ENCODE peak calls at places on chromosomes 4 and X, in eight cellular contexts. One of them, this sample, is unnamed.

GRCh38 chr4:1133033-1133432 is 19.7 kb upstream of the RNF212 start:
- DNase-seq in BE2C: no peak
- DNase-seq in neural progenitor cell: no peak
- DNase-seq in breast epithelium: no peak
- DNase-seq in AG04449: no peak
- DNase-seq in astrocyte: no peak
- DNase-seq in vagina: no peak
- DNase-seq in omental fat pad: no peak
- DNase-seq in this sample: no peak

GRCh38 chr4:5969777-5970176 is 48.5 kb downstream of the C4orf50 start:
- DNase-seq in omental fat pad: no peak
- DNase-seq in neural progenitor cell: no peak
- DNase-seq in AG04449: no peak
- DNase-seq in vagina: no peak
- DNase-seq in BE2C: no peak
- DNase-seq in breast epithelium: peak
- DNase-seq in astrocyte: no peak
- DNase-seq in this sample: no peak

GRCh38 chrX:129522184-129523059 is 868 bp downstream of the SMARCA1 start:
- DNase-seq in vagina: no peak
- DNase-seq in AG04449: no peak
- DNase-seq in astrocyte: peak
- DNase-seq in neural progenitor cell: peak
- DNase-seq in BE2C: peak
- DNase-seq in breast epithelium: peak
- DNase-seq in omental fat pad: no peak
- DNase-seq in this sample: peak

GRCh38 chr4:153148796-153149195 is 55.4 kb upstream of the TRIM2 start:
- DNase-seq in breast epithelium: no peak
- DNase-seq in BE2C: no peak
- DNase-seq in astrocyte: no peak
- DNase-seq in AG04449: no peak
- DNase-seq in neural progenitor cell: no peak
- DNase-seq in omental fat pad: no peak
- DNase-seq in vagina: no peak
- DNase-seq in this sample: no peak

GRCh38 chr4:150140774-150141400 is 62.6 kb downstream of the DCLK2 start:
- DNase-seq in neural progenitor cell: no peak
- DNase-seq in vagina: no peak
- DNase-seq in breast epithelium: no peak
- DNase-seq in astrocyte: peak
- DNase-seq in BE2C: no peak
- DNase-seq in AG04449: no peak
- DNase-seq in omental fat pad: no peak
- DNase-seq in this sample: no peak

GRCh38 chr4:10083861-10084641 is 32.5 kb downstream of the WDR1 start:
- DNase-seq in vagina: no peak
- DNase-seq in AG04449: no peak
- DNase-seq in astrocyte: no peak
- DNase-seq in omental fat pad: peak
- DNase-seq in BE2C: no peak
- DNase-seq in neural progenitor cell: no peak
- DNase-seq in breast epithelium: peak
- DNase-seq in this sample: no peak

GRCh38 chr4:10273030-10273429 is 156.4 kb upstream of the WDR1 start:
- DNase-seq in breast epithelium: no peak
- DNase-seq in astrocyte: no peak
- DNase-seq in omental fat pad: no peak
- DNase-seq in neural progenitor cell: no peak
- DNase-seq in vagina: no peak
- DNase-seq in AG04449: no peak
- DNase-seq in BE2C: no peak
- DNase-seq in this sample: no peak

GRCh38 chrX:106481341-106481740 is 130.4 kb upstream of the RADX start:
- DNase-seq in astrocyte: peak
- DNase-seq in neural progenitor cell: peak
- DNase-seq in AG04449: no peak
- DNase-seq in omental fat pad: peak
- DNase-seq in vagina: no peak
- DNase-seq in BE2C: peak
- DNase-seq in breast epithelium: no peak
- DNase-seq in this sample: peak

GRCh38 chrX:37825225-37825842 is 22.0 kb downstream of the DYNLT3 start:
- DNase-seq in breast epithelium: no peak
- DNase-seq in omental fat pad: peak
- DNase-seq in vagina: no peak
- DNase-seq in astrocyte: no peak
- DNase-seq in neural progenitor cell: peak
- DNase-seq in AG04449: no peak
- DNase-seq in BE2C: peak
- DNase-seq in this sample: peak

GRCh38 chr4:8906991-8907595 is 35.5 kb upstream of the HMX1 start:
- DNase-seq in omental fat pad: no peak
- DNase-seq in astrocyte: no peak
- DNase-seq in vagina: no peak
- DNase-seq in neural progenitor cell: no peak
- DNase-seq in AG04449: no peak
- DNase-seq in BE2C: no peak
- DNase-seq in breast epithelium: peak
- DNase-seq in this sample: no peak

GRCh38 chrX:75181721-75182120 is 25.6 kb upstream of the ABCB7 start:
- DNase-seq in neural progenitor cell: no peak
- DNase-seq in vagina: no peak
- DNase-seq in omental fat pad: no peak
- DNase-seq in astrocyte: peak
- DNase-seq in BE2C: no peak
- DNase-seq in AG04449: peak
- DNase-seq in breast epithelium: no peak
- DNase-seq in this sample: no peak

GRCh38 chr4:76007089-76007559 is at the start of gene CXCL9:
- DNase-seq in BE2C: no peak
- DNase-seq in astrocyte: no peak
- DNase-seq in vagina: no peak
- DNase-seq in breast epithelium: no peak
- DNase-seq in AG04449: no peak
- DNase-seq in omental fat pad: no peak
- DNase-seq in neural progenitor cell: no peak
- DNase-seq in this sample: no peak

GRCh38 chr4:149589826-149590225 is 225.8 kb downstream of the IQCM start:
- DNase-seq in BE2C: no peak
- DNase-seq in breast epithelium: no peak
- DNase-seq in omental fat pad: no peak
- DNase-seq in neural progenitor cell: no peak
- DNase-seq in astrocyte: no peak
- DNase-seq in vagina: no peak
- DNase-seq in AG04449: no peak
- DNase-seq in this sample: no peak

GRCh38 chr4:38150021-38150671 is 189.9 kb downstream of the PTTG2 start:
- DNase-seq in breast epithelium: no peak
- DNase-seq in astrocyte: peak
- DNase-seq in neural progenitor cell: no peak
- DNase-seq in BE2C: no peak
- DNase-seq in omental fat pad: no peak
- DNase-seq in AG04449: no peak
- DNase-seq in vagina: no peak
- DNase-seq in this sample: no peak

GRCh38 chr4:79025170-79025569 is 85.9 kb upstream of the PAQR3 start:
- DNase-seq in astrocyte: no peak
- DNase-seq in neural progenitor cell: no peak
- DNase-seq in vagina: no peak
- DNase-seq in breast epithelium: no peak
- DNase-seq in BE2C: no peak
- DNase-seq in omental fat pad: no peak
- DNase-seq in AG04449: no peak
- DNase-seq in this sample: no peak

GRCh38 chrX:154317391-154318000 is 21.9 kb downstream of the TKTL1 start:
- DNase-seq in vagina: no peak
- DNase-seq in AG04449: no peak
- DNase-seq in BE2C: peak
- DNase-seq in breast epithelium: no peak
- DNase-seq in omental fat pad: no peak
- DNase-seq in astrocyte: no peak
- DNase-seq in neural progenitor cell: peak
- DNase-seq in this sample: peak

GRCh38 chr4:128848461-128848860 is 39.0 kb downstream of the JADE1 start:
- DNase-seq in omental fat pad: no peak
- DNase-seq in AG04449: no peak
- DNase-seq in astrocyte: no peak
- DNase-seq in BE2C: no peak
- DNase-seq in vagina: no peak
- DNase-seq in breast epithelium: no peak
- DNase-seq in neural progenitor cell: no peak
- DNase-seq in this sample: no peak

GRCh38 chr4:134421734-134422133 is 220.1 kb upstream of the PABPC4L start:
- DNase-seq in vagina: no peak
- DNase-seq in AG04449: no peak
- DNase-seq in neural progenitor cell: no peak
- DNase-seq in astrocyte: no peak
- DNase-seq in omental fat pad: no peak
- DNase-seq in BE2C: peak
- DNase-seq in breast epithelium: no peak
- DNase-seq in this sample: no peak

GRCh38 chrX:102659790-102660757 is 8.8 kb downstream of the GPRASP1 start:
- DNase-seq in astrocyte: peak
- DNase-seq in vagina: no peak
- DNase-seq in BE2C: peak
- DNase-seq in breast epithelium: peak
- DNase-seq in neural progenitor cell: peak
- DNase-seq in omental fat pad: peak
- DNase-seq in AG04449: no peak
- DNase-seq in this sample: peak

GRCh38 chr4:114281561-114281960 is 302.1 kb upstream of the ARSJ start:
- DNase-seq in AG04449: peak
- DNase-seq in breast epithelium: no peak
- DNase-seq in neural progenitor cell: no peak
- DNase-seq in omental fat pad: no peak
- DNase-seq in BE2C: no peak
- DNase-seq in astrocyte: peak
- DNase-seq in vagina: no peak
- DNase-seq in this sample: no peak

GRCh38 chrX:15425024-15425423 is 40.8 kb upstream of the VEGFD start:
- DNase-seq in vagina: no peak
- DNase-seq in BE2C: no peak
- DNase-seq in astrocyte: no peak
- DNase-seq in breast epithelium: no peak
- DNase-seq in AG04449: no peak
- DNase-seq in omental fat pad: no peak
- DNase-seq in neural progenitor cell: no peak
- DNase-seq in this sample: no peak

GRCh38 chr4:138310991-138311390 is 68.8 kb upstream of the SLC7A11 start:
- DNase-seq in neural progenitor cell: no peak
- DNase-seq in AG04449: peak
- DNase-seq in astrocyte: peak
- DNase-seq in BE2C: no peak
- DNase-seq in omental fat pad: no peak
- DNase-seq in vagina: no peak
- DNase-seq in breast epithelium: no peak
- DNase-seq in this sample: no peak
- TF ChIP-seq CTCF in neural progenitor cell: no peak
- TF ChIP-seq CTCF in AG04449: no peak
- TF ChIP-seq CTCF in astrocyte: no peak
- TF ChIP-seq CTCF in BE2C: no peak
- TF ChIP-seq CTCF in omental fat pad: no peak
- TF ChIP-seq CTCF in vagina: no peak
- TF ChIP-seq CTCF in breast epithelium: no peak
- TF ChIP-seq CTCF in this sample: no peak

DNA sequence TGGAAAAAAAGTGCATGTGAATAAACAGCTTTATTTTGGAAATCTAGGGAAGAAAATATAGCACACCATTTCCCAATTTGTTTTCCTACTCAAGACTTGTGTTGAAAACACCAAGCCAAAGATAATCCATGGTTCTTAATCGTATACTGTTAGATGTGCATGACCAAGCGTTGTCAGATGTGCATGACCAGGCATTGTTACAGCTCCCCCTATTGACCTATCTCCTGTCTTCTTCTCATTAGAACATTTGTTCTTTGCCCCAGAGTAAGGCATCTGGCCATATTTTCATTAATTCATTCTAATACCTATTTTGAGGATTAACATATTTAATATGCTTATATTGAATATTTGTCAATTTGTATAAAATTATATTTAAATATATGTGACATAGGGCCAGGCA is 14.4 kb upstream of the VCX start:
- DNase-seq in astrocyte: no peak
- DNase-seq in BE2C: no peak
- DNase-seq in neural progenitor cell: peak
- DNase-seq in AG04449: no peak
- DNase-seq in omental fat pad: no peak
- DNase-seq in vagina: no peak
- DNase-seq in breast epithelium: no peak
- DNase-seq in this sample: no peak
- TF ChIP-seq CTCF in astrocyte: no peak
- TF ChIP-seq CTCF in BE2C: no peak
- TF ChIP-seq CTCF in neural progenitor cell: peak
- TF ChIP-seq CTCF in AG04449: no peak
- TF ChIP-seq CTCF in omental fat pad: no peak
- TF ChIP-seq CTCF in vagina: no peak
- TF ChIP-seq CTCF in breast epithelium: no peak
- TF ChIP-seq CTCF in this sample: peak

GRCh38 chr4:56976878-56977320 is 507 bp downstream of the NOA1 start:
- DNase-seq in astrocyte: no peak
- DNase-seq in neural progenitor cell: peak
- DNase-seq in omental fat pad: no peak
- DNase-seq in AG04449: no peak
- DNase-seq in breast epithelium: peak
- DNase-seq in vagina: no peak
- DNase-seq in BE2C: peak
- DNase-seq in this sample: peak
- TF ChIP-seq CTCF in astrocyte: no peak
- TF ChIP-seq CTCF in neural progenitor cell: no peak
- TF ChIP-seq CTCF in omental fat pad: no peak
- TF ChIP-seq CTCF in AG04449: no peak
- TF ChIP-seq CTCF in breast epithelium: no peak
- TF ChIP-seq CTCF in vagina: no peak
- TF ChIP-seq CTCF in BE2C: peak
- TF ChIP-seq CTCF in this sample: no peak

GRCh38 chrX:11097920-11098319 is 13.2 kb upstream of the HCCS start:
- DNase-seq in vagina: no peak
- DNase-seq in astrocyte: no peak
- DNase-seq in neural progenitor cell: no peak
- DNase-seq in BE2C: no peak
- DNase-seq in AG04449: no peak
- DNase-seq in breast epithelium: no peak
- DNase-seq in omental fat pad: no peak
- DNase-seq in this sample: no peak

GRCh38 chrX:11103006-11103405 is 8.1 kb upstream of the HCCS start:
- DNase-seq in omental fat pad: no peak
- DNase-seq in vagina: no peak
- DNase-seq in breast epithelium: no peak
- DNase-seq in neural progenitor cell: no peak
- DNase-seq in BE2C: no peak
- DNase-seq in astrocyte: no peak
- DNase-seq in AG04449: no peak
- DNase-seq in this sample: no peak

GRCh38 chrX:11103751-11104150 is 7.4 kb upstream of the HCCS start:
- DNase-seq in breast epithelium: no peak
- DNase-seq in omental fat pad: no peak
- DNase-seq in AG04449: no peak
- DNase-seq in vagina: no peak
- DNase-seq in neural progenitor cell: no peak
- DNase-seq in astrocyte: no peak
- DNase-seq in BE2C: no peak
- DNase-seq in this sample: no peak

GRCh38 chrX:11099465-11099864 is 11.7 kb upstream of the HCCS start:
- DNase-seq in omental fat pad: no peak
- DNase-seq in AG04449: no peak
- DNase-seq in BE2C: no peak
- DNase-seq in vagina: no peak
- DNase-seq in neural progenitor cell: no peak
- DNase-seq in breast epithelium: no peak
- DNase-seq in astrocyte: no peak
- DNase-seq in this sample: no peak

GRCh38 chrX:11100281-11101035 is 10.7 kb upstream of the HCCS start:
- DNase-seq in omental fat pad: no peak
- DNase-seq in breast epithelium: no peak
- DNase-seq in astrocyte: peak
- DNase-seq in neural progenitor cell: peak
- DNase-seq in vagina: no peak
- DNase-seq in AG04449: peak
- DNase-seq in BE2C: peak
- DNase-seq in this sample: peak
- TF ChIP-seq CTCF in omental fat pad: no peak
- TF ChIP-seq CTCF in breast epithelium: peak
- TF ChIP-seq CTCF in astrocyte: peak
- TF ChIP-seq CTCF in neural progenitor cell: peak
- TF ChIP-seq CTCF in vagina: peak
- TF ChIP-seq CTCF in AG04449: peak
- TF ChIP-seq CTCF in BE2C: peak
- TF ChIP-seq CTCF in this sample: peak